ENCODE peak calls at places on chromosomes 12 and 14, in eight cellular contexts. M is CD8-positive, alpha-beta T cell; N is psoas muscle; R is upper lobe of right lung; C is astrocyte of the spinal cord; D is Panc1; S is tibial artery; Q is OCI-LY7. K is an unnamed sample.

GRCh38 chr12:41604830-41605229 is 416.7 kb downstream of the PDZRN4 start:
- DNase-seq in D (no peak), M (no peak), Q (no peak), R (no peak), N (no peak), C (peak), S (no peak), K (no peak)

GRCh38 chr14:69582207-69582606 is 7.5 kb upstream of the CCDC177 start:
- DNase-seq in N (no peak), M (no peak), D (no peak), Q (no peak), R (no peak), C (peak), S (no peak), K (no peak)

GRCh38 chr14:87149583-87150354 is 843.2 kb downstream of the GALC start:
- DNase-seq in S (no peak), D (no peak), N (no peak), C (peak), Q (no peak), M (no peak), R (no peak), K (no peak)

GRCh38 chr12:43282106-43282505 is 269.9 kb downstream of the ADAMTS20 start:
- DNase-seq in S (no peak), M (no peak), Q (no peak), N (no peak), C (peak), D (no peak), R (no peak), K (no peak)

GRCh38 chr14:58129208-58129607 is 22.8 kb downstream of the ARMH4 start:
- DNase-seq in M (no peak), Q (no peak), S (no peak), R (no peak), D (no peak), C (no peak), N (no peak), K (no peak)

GRCh38 chr12:2262449-2262848 is 209.7 kb downstream of the CACNA1C start:
- DNase-seq in S (no peak), M (no peak), Q (no peak), R (no peak), N (no peak), D (no peak), C (no peak), K (no peak)

GRCh38 chr12:79300199-79300568 is 390.6 kb downstream of the PAWR start:
- DNase-seq in S (no peak), N (no peak), D (no peak), R (no peak), C (peak), Q (no peak), M (no peak), K (no peak)

GRCh38 chr14:75343914-75344313 is 65.3 kb downstream of the FOS start:
- DNase-seq in M (no peak), Q (no peak), C (no peak), D (no peak), S (no peak), R (no peak), N (no peak), K (no peak)

GRCh38 chr12:122646568-122647220 is 56.5 kb downstream of the HCAR2 start:
- DNase-seq in N (no peak), D (no peak), M (peak), Q (peak), C (peak), S (peak), R (no peak), K (no peak)

GRCh38 chr12:132686831-132687210 is 321 bp downstream of the POLE start:
- DNase-seq in S (no peak), C (no peak), M (no peak), Q (no peak), D (no peak), N (no peak), R (no peak), K (no peak)

GRCh38 chr14:56797003-56797568 is 13.2 kb downstream of the OTX2 start:
- DNase-seq in R (no peak), M (no peak), C (no peak), N (no peak), S (no peak), Q (no peak), D (no peak), K (no peak)

GRCh38 chr12:45547822-45548221 is 181.7 kb upstream of the ARID2 start:
- DNase-seq in R (no peak), Q (no peak), M (no peak), N (no peak), C (peak), S (no peak), D (no peak), K (no peak)
- TF ChIP-seq CTCF in R (no peak), Q (no peak), M (no peak), N (no peak), C (peak), S (no peak), D (no peak), K (no peak)

DNA sequence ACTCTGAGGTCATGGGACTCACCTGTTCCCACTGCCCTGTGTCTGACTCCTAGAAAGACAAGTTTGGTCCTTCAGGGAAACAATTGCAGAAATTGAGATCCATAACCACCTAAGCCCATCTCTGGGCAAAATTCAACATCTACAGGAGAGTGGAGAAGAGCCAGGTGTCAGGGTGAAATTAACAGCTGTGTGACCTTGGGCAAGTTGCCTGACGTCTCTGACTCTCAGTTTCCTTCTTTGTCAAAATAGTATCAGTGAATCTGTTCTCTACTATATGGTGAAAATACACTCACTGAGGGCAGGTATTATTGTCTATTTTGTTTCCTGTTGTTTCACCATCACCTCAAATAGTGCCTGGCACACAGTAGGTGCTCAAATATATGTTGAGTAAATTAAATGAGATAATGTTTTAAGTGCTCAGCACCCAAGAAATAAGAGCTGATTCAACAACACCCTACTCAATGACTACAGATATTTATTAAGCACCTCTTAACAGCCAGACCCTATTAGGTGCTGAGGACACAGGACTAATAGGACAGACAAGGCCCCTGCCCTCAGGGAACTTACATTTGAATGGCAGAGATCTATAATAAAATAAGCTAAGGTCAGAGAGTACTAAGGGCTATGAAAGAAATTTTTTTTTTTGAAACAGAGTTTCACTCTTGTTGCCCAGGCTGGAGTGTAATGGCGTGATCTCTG is 14.2 kb upstream of the IFT81 start:
- DNase-seq in Q (no peak), S (no peak), M (no peak), R (no peak), N (no peak), D (no peak), C (no peak), K (no peak)
- H3K4me3 ChIP-seq in Q (no peak), S (peak), M (no peak), R (peak), N (peak), D (no peak), C (no peak), K (no peak)

GRCh38 chr12:74108729-74109128 is 428.9 kb upstream of the ATXN7L3B start:
- DNase-seq in S (no peak), N (no peak), M (no peak), C (no peak), Q (no peak), R (no peak), D (no peak), K (no peak)

DNA sequence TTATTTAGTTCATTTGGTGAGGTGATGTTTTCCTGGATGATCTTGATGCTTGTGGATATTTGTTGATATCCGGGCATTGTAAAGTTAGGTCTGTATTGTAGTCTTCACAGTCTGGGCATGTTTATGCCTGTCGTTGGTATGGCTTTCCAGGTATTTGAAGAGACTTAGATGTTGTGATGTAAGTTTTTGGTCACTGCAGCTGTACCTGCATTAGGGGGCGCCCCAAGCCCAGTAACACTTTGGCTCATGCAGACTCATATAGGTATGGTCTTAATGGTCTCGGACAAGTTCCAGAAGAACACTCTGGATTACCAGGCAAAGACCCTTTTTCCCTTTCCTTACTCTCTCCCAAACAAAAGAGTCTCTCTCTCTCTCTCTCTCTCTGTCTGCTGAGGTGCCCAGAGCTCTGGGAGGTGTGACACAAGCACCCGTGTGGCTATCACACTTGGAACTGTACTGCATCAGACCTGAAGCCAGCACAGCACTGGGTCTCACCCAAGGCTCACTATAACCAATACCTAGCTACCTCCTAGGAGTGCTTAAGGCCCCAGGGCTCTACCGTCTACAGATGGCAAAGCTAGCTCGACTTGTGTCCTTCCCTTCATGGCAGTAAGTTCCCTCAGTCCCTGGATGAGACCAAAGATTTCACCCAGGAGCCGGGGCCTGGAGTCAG is 425.8 kb upstream of the ATXN7L3B start:
- DNase-seq in Q (peak), N (no peak), C (peak), R (peak), S (no peak), D (no peak), M (no peak), K (no peak)
- TF ChIP-seq CTCF in Q (peak), N (no peak), C (peak), R (no peak), S (no peak), D (peak), M (no peak), K (peak)

GRCh38 chr14:34649344-34649743 is 19.4 kb upstream of the SNX6 start:
- DNase-seq in C (peak), N (no peak), M (no peak), D (no peak), S (no peak), Q (no peak), R (no peak), K (no peak)
- H3K4me3 ChIP-seq in C (no peak), N (no peak), M (no peak), D (no peak), S (no peak), Q (no peak), R (no peak), K (no peak)

DNA sequence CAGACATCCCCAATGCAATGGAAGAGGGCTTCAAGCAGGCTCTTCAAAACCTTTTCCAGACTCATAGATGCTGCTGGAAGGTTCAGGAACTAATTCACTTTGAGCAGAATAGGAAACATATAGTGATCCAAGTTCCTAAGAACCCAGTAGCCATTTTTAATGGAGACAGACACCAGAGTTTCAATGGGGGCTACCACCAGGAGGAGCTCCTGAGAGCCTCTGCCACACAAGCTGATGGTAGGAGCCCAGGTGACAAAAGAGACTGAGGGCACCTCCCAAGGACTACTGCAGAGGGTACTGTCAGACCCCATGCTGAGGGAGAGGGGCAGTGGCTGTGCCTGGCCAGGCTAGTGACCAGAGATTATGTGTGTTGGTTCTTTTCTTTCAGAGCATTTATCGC is 45.9 kb downstream of the IFNG start:
- DNase-seq in N (no peak), R (no peak), S (no peak), M (no peak), D (no peak), Q (peak), C (no peak), K (no peak)
- TF ChIP-seq CTCF in N (no peak), R (peak), S (no peak), M (peak), D (peak), Q (peak), C (peak), K (no peak)

DNA sequence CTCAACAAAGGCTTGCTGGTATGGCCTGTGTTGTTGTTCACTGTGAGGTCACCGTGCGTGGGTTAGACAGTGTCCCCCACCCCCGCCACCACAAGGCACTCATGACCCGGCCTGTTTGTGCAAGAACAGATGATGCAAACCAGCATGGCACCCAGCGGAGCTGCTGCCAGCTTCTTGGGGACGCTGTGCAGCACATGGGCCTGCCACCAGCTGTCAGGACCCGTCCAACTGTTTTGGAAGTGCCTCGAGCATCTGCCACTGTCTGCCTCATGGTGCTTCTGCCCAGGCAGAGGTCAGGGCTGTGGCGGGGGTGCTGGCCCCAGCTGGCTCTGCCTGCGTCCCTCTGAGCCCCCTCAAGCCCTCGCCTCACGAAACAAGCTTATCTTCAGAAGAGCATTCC is 1.5 kb downstream of the ASB2 start:
- DNase-seq in D (no peak), N (peak), C (no peak), S (peak), Q (no peak), R (peak), M (no peak), K (no peak)
- H3K4me3 ChIP-seq in D (no peak), N (peak), C (no peak), S (peak), Q (no peak), R (no peak), M (no peak), K (no peak)

DNA sequence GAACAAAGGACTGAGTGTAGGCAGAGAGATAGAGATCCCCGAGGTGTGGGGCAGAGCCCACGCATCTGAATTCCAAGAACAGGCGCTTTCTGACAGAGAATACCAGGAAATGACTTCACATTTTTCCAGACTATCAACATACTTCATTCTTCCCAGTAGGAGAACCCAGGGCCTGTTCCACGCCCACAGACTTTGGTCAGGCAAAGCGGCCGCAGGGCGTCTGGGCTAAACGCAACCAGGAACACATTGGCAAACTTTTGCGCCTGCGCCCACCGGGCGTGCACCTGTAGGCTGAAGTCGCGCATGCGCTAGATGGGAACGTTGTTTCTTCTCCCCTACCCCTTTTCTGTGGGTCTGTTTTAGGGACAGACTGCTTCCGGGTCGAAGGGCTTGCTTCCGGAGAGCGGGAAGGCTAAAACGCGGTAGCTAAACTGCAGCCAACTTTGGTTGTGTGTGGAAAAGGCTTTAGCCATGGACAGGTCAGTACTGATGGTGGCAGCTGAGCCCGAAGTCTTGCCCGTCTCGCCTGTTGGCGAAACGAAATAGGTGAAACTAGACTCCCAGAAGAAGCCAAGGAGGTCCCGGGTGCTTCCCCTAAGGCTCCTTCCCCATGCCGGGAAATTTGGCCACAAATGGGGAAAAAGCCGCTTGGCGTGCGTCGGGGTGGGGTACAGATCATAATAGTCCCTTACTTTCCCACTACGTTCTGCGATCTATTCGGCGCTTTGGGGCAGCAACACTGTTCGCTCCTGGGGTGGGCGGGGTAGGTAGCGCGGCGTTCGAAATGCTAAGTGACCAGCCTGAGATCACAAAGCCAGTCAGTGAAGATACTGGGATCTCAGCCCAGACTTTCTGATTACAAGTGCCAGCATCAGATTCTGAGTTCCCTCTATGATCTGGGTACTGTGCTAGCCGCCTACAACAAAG is at the start of gene NUP107:
- DNase-seq in M (peak), N (peak), R (peak), D (peak), S (peak), C (peak), Q (peak), K (peak)
- TF ChIP-seq CTCF in M (no peak), N (peak), R (no peak), D (no peak), S (peak), C (peak), Q (no peak), K (no peak)

GRCh38 chr12:54054442-54055332 is 1.1 kb downstream of the HOXC4 start:
- DNase-seq in M (no peak), R (no peak), C (no peak), D (no peak), Q (peak), S (no peak), N (no peak), K (no peak)
- H3K4me3 ChIP-seq in M (no peak), R (peak), C (peak), D (peak), Q (peak), S (peak), N (peak), K (no peak)